ENCODE peak calls at places on chromosomes 6 and 20, in nine cellular contexts. One of them, this sample, is unnamed.

GRCh38 chr6:169978615-169979161 is 227.3 kb downstream of the ERMARD start:
- DNase-seq in pancreas: peak
- DNase-seq in astrocyte of the cerebellum: no peak
- DNase-seq in neural progenitor cell: no peak
- DNase-seq in cardiac fibroblast: no peak
- DNase-seq in IMR-90: peak
- DNase-seq in brain microvascular endothelial cell: no peak
- DNase-seq in PC-9: no peak
- DNase-seq in progenitor cell of endocrine pancreas: no peak
- DNase-seq in this sample: peak

GRCh38 chr20:34111057-34111711 is 859 bp downstream of the EIF2S2 start:
- DNase-seq in brain microvascular endothelial cell: peak
- DNase-seq in PC-9: no peak
- DNase-seq in astrocyte of the cerebellum: peak
- DNase-seq in pancreas: no peak
- DNase-seq in progenitor cell of endocrine pancreas: no peak
- DNase-seq in neural progenitor cell: peak
- DNase-seq in IMR-90: peak
- DNase-seq in cardiac fibroblast: peak
- DNase-seq in this sample: peak

GRCh38 chr6:42745083-42745637 is 743 bp downstream of the TBCC start:
- DNase-seq in brain microvascular endothelial cell: no peak
- DNase-seq in pancreas: no peak
- DNase-seq in neural progenitor cell: peak
- DNase-seq in progenitor cell of endocrine pancreas: peak
- DNase-seq in IMR-90: peak
- DNase-seq in PC-9: peak
- DNase-seq in astrocyte of the cerebellum: no peak
- DNase-seq in cardiac fibroblast: peak
- DNase-seq in this sample: no peak

GRCh38 chr6:7727150-7727950 is 1.5 kb downstream of the BMP6 start:
- DNase-seq in progenitor cell of endocrine pancreas: peak
- DNase-seq in cardiac fibroblast: peak
- DNase-seq in neural progenitor cell: peak
- DNase-seq in brain microvascular endothelial cell: no peak
- DNase-seq in astrocyte of the cerebellum: no peak
- DNase-seq in IMR-90: no peak
- DNase-seq in pancreas: peak
- DNase-seq in PC-9: no peak
- DNase-seq in this sample: no peak

GRCh38 chr6:2854394-2854982 is 12.8 kb upstream of the SERPINB1 start:
- DNase-seq in progenitor cell of endocrine pancreas: no peak
- DNase-seq in PC-9: no peak
- DNase-seq in astrocyte of the cerebellum: no peak
- DNase-seq in IMR-90: peak
- DNase-seq in brain microvascular endothelial cell: peak
- DNase-seq in pancreas: no peak
- DNase-seq in neural progenitor cell: no peak
- DNase-seq in cardiac fibroblast: peak
- DNase-seq in this sample: no peak

GRCh38 chr20:58174708-58175287 is 53.7 kb downstream of the ANKRD60 start:
- DNase-seq in brain microvascular endothelial cell: no peak
- DNase-seq in astrocyte of the cerebellum: no peak
- DNase-seq in IMR-90: no peak
- DNase-seq in PC-9: no peak
- DNase-seq in progenitor cell of endocrine pancreas: no peak
- DNase-seq in pancreas: no peak
- DNase-seq in neural progenitor cell: peak
- DNase-seq in cardiac fibroblast: no peak
- DNase-seq in this sample: no peak

GRCh38 chr20:32358883-32359632 is 927 bp downstream of the ASXL1 start:
- DNase-seq in astrocyte of the cerebellum: no peak
- DNase-seq in neural progenitor cell: peak
- DNase-seq in brain microvascular endothelial cell: peak
- DNase-seq in progenitor cell of endocrine pancreas: peak
- DNase-seq in PC-9: peak
- DNase-seq in pancreas: peak
- DNase-seq in cardiac fibroblast: peak
- DNase-seq in IMR-90: peak
- DNase-seq in this sample: peak

GRCh38 chr6:56864171-56864616 is 90.7 kb upstream of the BEND6 start:
- DNase-seq in astrocyte of the cerebellum: no peak
- DNase-seq in IMR-90: peak
- DNase-seq in pancreas: no peak
- DNase-seq in PC-9: no peak
- DNase-seq in brain microvascular endothelial cell: no peak
- DNase-seq in neural progenitor cell: no peak
- DNase-seq in progenitor cell of endocrine pancreas: no peak
- DNase-seq in cardiac fibroblast: no peak
- DNase-seq in this sample: no peak

GRCh38 chr6:148747493-148748160 is 797 bp downstream of the UST start:
- DNase-seq in IMR-90: peak
- DNase-seq in pancreas: peak
- DNase-seq in astrocyte of the cerebellum: no peak
- DNase-seq in progenitor cell of endocrine pancreas: peak
- DNase-seq in brain microvascular endothelial cell: peak
- DNase-seq in PC-9: peak
- DNase-seq in neural progenitor cell: peak
- DNase-seq in cardiac fibroblast: peak
- DNase-seq in this sample: peak

GRCh38 chr20:36238760-36239159 is 2.5 kb downstream of the AAR2 start:
- DNase-seq in progenitor cell of endocrine pancreas: no peak
- DNase-seq in cardiac fibroblast: no peak
- DNase-seq in astrocyte of the cerebellum: no peak
- DNase-seq in neural progenitor cell: no peak
- DNase-seq in pancreas: no peak
- DNase-seq in PC-9: no peak
- DNase-seq in brain microvascular endothelial cell: no peak
- DNase-seq in IMR-90: no peak
- DNase-seq in this sample: no peak

GRCh38 chr6:145075425-145075824 is 659.9 kb downstream of the EPM2A start:
- DNase-seq in cardiac fibroblast: no peak
- DNase-seq in brain microvascular endothelial cell: no peak
- DNase-seq in IMR-90: no peak
- DNase-seq in pancreas: no peak
- DNase-seq in PC-9: no peak
- DNase-seq in astrocyte of the cerebellum: no peak
- DNase-seq in progenitor cell of endocrine pancreas: no peak
- DNase-seq in neural progenitor cell: no peak
- DNase-seq in this sample: no peak

GRCh38 chr6:105022416-105022815 is 65.5 kb downstream of the LIN28B start:
- DNase-seq in IMR-90: no peak
- DNase-seq in progenitor cell of endocrine pancreas: no peak
- DNase-seq in brain microvascular endothelial cell: no peak
- DNase-seq in astrocyte of the cerebellum: no peak
- DNase-seq in PC-9: no peak
- DNase-seq in cardiac fibroblast: no peak
- DNase-seq in pancreas: no peak
- DNase-seq in neural progenitor cell: peak
- DNase-seq in this sample: no peak

GRCh38 chr6:159758031-159759001 is 3.5 kb upstream of the ACAT2 start:
- DNase-seq in neural progenitor cell: no peak
- DNase-seq in astrocyte of the cerebellum: peak
- DNase-seq in cardiac fibroblast: peak
- DNase-seq in brain microvascular endothelial cell: peak
- DNase-seq in pancreas: no peak
- DNase-seq in PC-9: no peak
- DNase-seq in progenitor cell of endocrine pancreas: no peak
- DNase-seq in IMR-90: peak
- DNase-seq in this sample: peak

GRCh38 chr6:83125425-83125824 is 58.0 kb downstream of the DOP1A start:
- DNase-seq in neural progenitor cell: no peak
- DNase-seq in progenitor cell of endocrine pancreas: no peak
- DNase-seq in brain microvascular endothelial cell: no peak
- DNase-seq in IMR-90: no peak
- DNase-seq in cardiac fibroblast: no peak
- DNase-seq in pancreas: no peak
- DNase-seq in PC-9: no peak
- DNase-seq in astrocyte of the cerebellum: no peak
- DNase-seq in this sample: no peak

GRCh38 chr20:32535316-32535952 is 49.7 kb downstream of the NOL4L start:
- DNase-seq in IMR-90: no peak
- DNase-seq in pancreas: no peak
- DNase-seq in brain microvascular endothelial cell: no peak
- DNase-seq in progenitor cell of endocrine pancreas: no peak
- DNase-seq in cardiac fibroblast: no peak
- DNase-seq in neural progenitor cell: peak
- DNase-seq in PC-9: no peak
- DNase-seq in astrocyte of the cerebellum: no peak
- DNase-seq in this sample: no peak

GRCh38 chr20:45545754-45546453 is 1.3 kb downstream of the EPPIN start:
- DNase-seq in pancreas: no peak
- DNase-seq in brain microvascular endothelial cell: peak
- DNase-seq in progenitor cell of endocrine pancreas: no peak
- DNase-seq in cardiac fibroblast: peak
- DNase-seq in PC-9: no peak
- DNase-seq in IMR-90: peak
- DNase-seq in astrocyte of the cerebellum: no peak
- DNase-seq in neural progenitor cell: peak
- DNase-seq in this sample: no peak

GRCh38 chr6:16505711-16506362 is 255.4 kb downstream of the ATXN1 start:
- DNase-seq in cardiac fibroblast: peak
- DNase-seq in pancreas: no peak
- DNase-seq in astrocyte of the cerebellum: peak
- DNase-seq in neural progenitor cell: no peak
- DNase-seq in PC-9: no peak
- DNase-seq in brain microvascular endothelial cell: peak
- DNase-seq in IMR-90: peak
- DNase-seq in progenitor cell of endocrine pancreas: no peak
- DNase-seq in this sample: no peak

GRCh38 chr6:156502969-156503504 is 274.1 kb upstream of the ARID1B start:
- DNase-seq in IMR-90: no peak
- DNase-seq in neural progenitor cell: no peak
- DNase-seq in cardiac fibroblast: no peak
- DNase-seq in astrocyte of the cerebellum: no peak
- DNase-seq in brain microvascular endothelial cell: no peak
- DNase-seq in progenitor cell of endocrine pancreas: no peak
- DNase-seq in pancreas: no peak
- DNase-seq in PC-9: no peak
- DNase-seq in this sample: no peak
- TF ChIP-seq CTCF in IMR-90: no peak
- TF ChIP-seq CTCF in neural progenitor cell: no peak
- TF ChIP-seq CTCF in cardiac fibroblast: no peak
- TF ChIP-seq CTCF in astrocyte of the cerebellum: no peak
- TF ChIP-seq CTCF in brain microvascular endothelial cell: no peak
- TF ChIP-seq CTCF in progenitor cell of endocrine pancreas: no peak
- TF ChIP-seq CTCF in pancreas: no peak
- TF ChIP-seq CTCF in PC-9: no peak
- TF ChIP-seq CTCF in this sample: no peak

DNA sequence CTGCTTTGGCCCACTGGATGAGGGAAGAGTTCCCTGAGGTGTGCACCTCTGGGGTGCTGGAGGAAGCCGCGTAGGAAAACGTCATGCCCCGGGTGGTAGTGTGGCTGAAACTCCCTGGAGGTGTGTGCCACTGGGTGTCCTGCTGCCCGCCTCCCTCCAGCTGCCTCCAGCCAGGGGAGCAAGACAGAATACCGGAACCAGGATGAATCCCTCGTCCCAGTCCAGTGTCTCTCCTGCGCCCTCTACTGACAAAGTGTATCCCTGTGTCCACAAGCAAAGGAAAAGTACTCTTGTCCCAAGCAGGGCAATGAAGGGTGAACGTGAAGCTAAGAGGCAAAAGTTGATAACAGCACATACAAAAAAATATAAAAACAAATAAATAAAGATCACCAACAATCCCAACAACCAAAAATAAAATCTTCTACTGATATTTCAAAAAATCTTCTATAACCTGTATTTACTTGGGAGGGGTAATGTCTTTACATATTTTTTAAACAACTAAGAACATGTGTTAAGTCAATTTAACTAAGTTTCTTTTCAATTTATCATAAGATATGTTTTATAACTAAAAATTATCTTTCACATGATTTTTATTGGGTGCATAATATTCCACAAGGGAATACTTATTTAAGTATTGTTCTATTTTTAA is 437.6 kb downstream of the MAFB start:
- DNase-seq in astrocyte of the cerebellum: no peak
- DNase-seq in PC-9: no peak
- DNase-seq in neural progenitor cell: peak
- DNase-seq in progenitor cell of endocrine pancreas: no peak
- DNase-seq in pancreas: no peak
- DNase-seq in IMR-90: peak
- DNase-seq in cardiac fibroblast: peak
- DNase-seq in brain microvascular endothelial cell: peak
- DNase-seq in this sample: peak
- TF ChIP-seq CTCF in astrocyte of the cerebellum: peak
- TF ChIP-seq CTCF in PC-9: peak
- TF ChIP-seq CTCF in neural progenitor cell: peak
- TF ChIP-seq CTCF in progenitor cell of endocrine pancreas: peak
- TF ChIP-seq CTCF in pancreas: no peak
- TF ChIP-seq CTCF in IMR-90: peak
- TF ChIP-seq CTCF in cardiac fibroblast: peak
- TF ChIP-seq CTCF in brain microvascular endothelial cell: peak
- TF ChIP-seq CTCF in this sample: peak

GRCh38 chr6:52512199-52512598 is 64.7 kb downstream of the TRAM2 start:
- DNase-seq in brain microvascular endothelial cell: peak
- DNase-seq in cardiac fibroblast: peak
- DNase-seq in progenitor cell of endocrine pancreas: no peak
- DNase-seq in PC-9: peak
- DNase-seq in astrocyte of the cerebellum: no peak
- DNase-seq in IMR-90: peak
- DNase-seq in pancreas: no peak
- DNase-seq in neural progenitor cell: no peak
- DNase-seq in this sample: no peak
- TF ChIP-seq CTCF in brain microvascular endothelial cell: no peak
- TF ChIP-seq CTCF in cardiac fibroblast: no peak
- TF ChIP-seq CTCF in progenitor cell of endocrine pancreas: no peak
- TF ChIP-seq CTCF in PC-9: no peak
- TF ChIP-seq CTCF in astrocyte of the cerebellum: no peak
- TF ChIP-seq CTCF in IMR-90: no peak
- TF ChIP-seq CTCF in pancreas: no peak
- TF ChIP-seq CTCF in neural progenitor cell: no peak
- TF ChIP-seq CTCF in this sample: no peak

GRCh38 chr6:167793421-167793820 is 33.3 kb upstream of the AFDN start:
- DNase-seq in brain microvascular endothelial cell: no peak
- DNase-seq in IMR-90: no peak
- DNase-seq in pancreas: no peak
- DNase-seq in PC-9: peak
- DNase-seq in neural progenitor cell: no peak
- DNase-seq in cardiac fibroblast: peak
- DNase-seq in progenitor cell of endocrine pancreas: no peak
- DNase-seq in astrocyte of the cerebellum: peak
- DNase-seq in this sample: peak

GRCh38 chr6:167794386-167795157 is 32.1 kb upstream of the AFDN start:
- DNase-seq in brain microvascular endothelial cell: no peak
- DNase-seq in cardiac fibroblast: no peak
- DNase-seq in astrocyte of the cerebellum: no peak
- DNase-seq in progenitor cell of endocrine pancreas: no peak
- DNase-seq in neural progenitor cell: no peak
- DNase-seq in PC-9: no peak
- DNase-seq in pancreas: peak
- DNase-seq in IMR-90: no peak
- DNase-seq in this sample: no peak

GRCh38 chr6:167789358-167789757 is 37.4 kb upstream of the AFDN start:
- DNase-seq in cardiac fibroblast: no peak
- DNase-seq in PC-9: no peak
- DNase-seq in IMR-90: no peak
- DNase-seq in neural progenitor cell: peak
- DNase-seq in progenitor cell of endocrine pancreas: no peak
- DNase-seq in brain microvascular endothelial cell: no peak
- DNase-seq in astrocyte of the cerebellum: no peak
- DNase-seq in pancreas: no peak
- DNase-seq in this sample: no peak

GRCh38 chr6:167791036-167791779 is 35.5 kb upstream of the AFDN start:
- DNase-seq in IMR-90: no peak
- DNase-seq in neural progenitor cell: no peak
- DNase-seq in progenitor cell of endocrine pancreas: no peak
- DNase-seq in cardiac fibroblast: peak
- DNase-seq in astrocyte of the cerebellum: no peak
- DNase-seq in pancreas: no peak
- DNase-seq in PC-9: peak
- DNase-seq in brain microvascular endothelial cell: no peak
- DNase-seq in this sample: peak

GRCh38 chr6:167791780-167792478 is 34.8 kb upstream of the AFDN start:
- DNase-seq in pancreas: no peak
- DNase-seq in brain microvascular endothelial cell: no peak
- DNase-seq in progenitor cell of endocrine pancreas: no peak
- DNase-seq in neural progenitor cell: no peak
- DNase-seq in PC-9: no peak
- DNase-seq in astrocyte of the cerebellum: no peak
- DNase-seq in cardiac fibroblast: no peak
- DNase-seq in IMR-90: no peak
- DNase-seq in this sample: no peak
- TF ChIP-seq CTCF in pancreas: no peak
- TF ChIP-seq CTCF in brain microvascular endothelial cell: no peak
- TF ChIP-seq CTCF in progenitor cell of endocrine pancreas: no peak
- TF ChIP-seq CTCF in neural progenitor cell: no peak
- TF ChIP-seq CTCF in PC-9: no peak
- TF ChIP-seq CTCF in astrocyte of the cerebellum: no peak
- TF ChIP-seq CTCF in cardiac fibroblast: no peak
- TF ChIP-seq CTCF in IMR-90: no peak
- TF ChIP-seq CTCF in this sample: no peak

This sample was measured in foreskin keratinocyte.